ENCODE peak calls at places on chromosome 3, in four cellular contexts. C is stimulated activated CD4-positive, alpha-beta T cell treated with anti-CD3 and anti-CD28 coated beads, Interleukin-4, amount 100 ng/mL, for 1 hour; M is fibroblast of lung; B is activated CD8-positive, alpha-beta memory T cell treated with anti-CD3 and anti-CD28 coated beads for 48 hours. G is an unnamed sample.

GRCh38 chr3:147348976-147349375 is 57.4 kb downstream of the ZIC4 start:
- DNase-seq in C (no peak), M (no peak), B (no peak), G (no peak)

GRCh38 chr3:154971771-154972326 is 108.3 kb upstream of the MME start:
- DNase-seq in C (no peak), M (peak; percentile 56), B (no peak), G (no peak)

GRCh38 chr3:192408721-192409151 is 318.6 kb downstream of the FGF12 start:
- DNase-seq in C (no peak), M (peak; percentile 20), B (no peak), G (peak; percentile 22)

GRCh38 chr3:18127181-18127863 is 297.8 kb downstream of the SATB1 start:
- DNase-seq in C (no peak), M (no peak), B (no peak), G (no peak)

GRCh38 chr3:144063306-144063705 is 91.7 kb downstream of the DIPK2A start:
- DNase-seq in C (no peak), M (no peak), B (no peak), G (no peak)

GRCh38 chr3:16181361-16181760 is 6.9 kb downstream of the GALNT15 start:
- DNase-seq in C (no peak), M (no peak), B (no peak), G (peak; percentile 68)

GRCh38 chr3:129633751-129634481 is 27.4 kb upstream of the PLXND1 start:
- DNase-seq in C (no peak), M (no peak), B (no peak), G (no peak)

GRCh38 chr3:133661454-133662255 is at the start of gene TOPBP1:
- DNase-seq in C (peak; percentile 87), M (peak; percentile 79), B (peak; percentile 67), G (peak; percentile 92)

GRCh38 chr3:126548556-126549466 is 9.9 kb downstream of the C3orf22 start:
- DNase-seq in C (no peak), M (no peak), B (no peak), G (no peak)

GRCh38 chr3:188431553-188431952 is 277.6 kb downstream of the LPP start:
- DNase-seq in C (no peak), M (peak; percentile 59), B (no peak), G (no peak)

GRCh38 chr3:56758539-56758981 is 43.2 kb downstream of the ARHGEF3 start:
- DNase-seq in C (peak; percentile 12), M (peak; percentile 93), B (no peak), G (peak; percentile 20)

GRCh38 chr3:120561251-120562045 is 34.7 kb upstream of the NDUFB4 start:
- DNase-seq in C (peak; percentile 62), M (peak; percentile 60), B (peak; percentile 55), G (peak; percentile 51)